ENCODE peak calls at places on chromosomes 12 and 14, in five cellular contexts. D is AG09319, M is RWPE2, Z is thoracic aorta, U is AG08395. T is an unnamed sample.
A peak's percentile ranks its signal among the peaks of the same experiment; 100 is the strongest.

GRCh38 chr12:570949-571794 is 92.1 kb downstream of the NINJ2 start:
- DNase-seq in D (peak; percentile 79), M (peak; percentile 86), Z (peak; percentile 68), U (peak; percentile 90), T (peak; percentile 96)

GRCh38 chr12:85277900-85278597 is 2.0 kb upstream of the ALX1 start:
- DNase-seq in D (no peak), M (no peak), Z (no peak), U (no peak), T (no peak)

GRCh38 chr14:69796797-69797500 is at the start of gene SLC10A1:
- DNase-seq in D (no peak), M (no peak), Z (no peak), U (no peak), T (no peak)

GRCh38 chr12:49873361-49873934 is 30.3 kb downstream of the FAIM2 start:
- DNase-seq in D (no peak), M (no peak), Z (no peak), U (no peak), T (peak; percentile 73)

GRCh38 chr12:52175411-52176350 is 16.1 kb downstream of the KRT80 start:
- DNase-seq in D (no peak), M (peak; percentile 87), Z (no peak), U (no peak), T (peak; percentile 45)

GRCh38 chr12:4272976-4273650 is 449 bp upstream of the CCND2 start:
- DNase-seq in D (no peak), M (no peak), Z (no peak), U (no peak), T (no peak)

GRCh38 chr12:75765170-75766059 is 254.0 kb upstream of the KRR1 start:
- DNase-seq in D (no peak), M (no peak), Z (no peak), U (no peak), T (no peak)

GRCh38 chr12:49871263-49871561 is 28.3 kb upstream of the BCDIN3D start:
- DNase-seq in D (no peak), M (no peak), Z (no peak), U (no peak), T (no peak)

GRCh38 chr14:96251656-96252155 is 4.3 kb upstream of the BDKRB1 start:
- DNase-seq in D (no peak), M (no peak), Z (no peak), U (no peak), T (no peak)

GRCh38 chr14:94562019-94562418 is 777 bp downstream of the SERPINA4 start:
- DNase-seq in D (no peak), M (peak; percentile 18), Z (no peak), U (no peak), T (no peak)